ENCODE peak calls at places on chromosomes 7 and 10, in four cellular contexts. N, A, Y and B are unnamed samples.

GRCh38 chr10:19168584-19168983 is 120.0 kb downstream of the MALRD1 start:
- DNase-seq in N (peak; percentile 3), A (no peak), Y (no peak), B (peak; percentile 64)

GRCh38 chr10:117165557-117166419 is 27.7 kb upstream of the VAX1 start:
- DNase-seq in N (peak; percentile 75), A (no peak), Y (no peak), B (peak; percentile 92)

GRCh38 chr7:129146237-129146979 is 1.9 kb downstream of the TSPAN33 start:
- DNase-seq in N (no peak), A (no peak), Y (peak; percentile 43), B (no peak)

GRCh38 chr10:80416401-80417098 is 8.2 kb downstream of the PRXL2A start:
- DNase-seq in N (no peak), A (no peak), Y (no peak), B (peak; percentile 56)

GRCh38 chr7:117129538-117129955 is 176.2 kb downstream of the ST7 start:
- DNase-seq in N (no peak), A (no peak), Y (no peak), B (no peak)

GRCh38 chr10:5592070-5592469 is 67.3 kb downstream of the CALML3 start:
- DNase-seq in N (no peak), A (no peak), Y (no peak), B (no peak)

GRCh38 chr7:144941127-144941526 is 105.3 kb upstream of the TPK1 start:
- DNase-seq in N (no peak), A (no peak), Y (no peak), B (peak; percentile 37)

GRCh38 chr10:74784462-74784861 is 41.9 kb upstream of the KAT6B start:
- DNase-seq in N (no peak), A (no peak), Y (no peak), B (no peak)

GRCh38 chr10:72539137-72539536 is 86.7 kb downstream of the MICU1 start:
- DNase-seq in N (no peak), A (no peak), Y (no peak), B (no peak)

GRCh38 chr7:149289856-149290255 is 27.9 kb downstream of the ZNF783 start:
- DNase-seq in N (no peak), A (no peak), Y (no peak), B (no peak)

GRCh38 chr10:101939273-101939635 is 95.7 kb upstream of the KCNIP2 start:
- DNase-seq in N (no peak), A (no peak), Y (no peak), B (no peak)

GRCh38 chr7:18037609-18038008 is 10.0 kb upstream of the PRPS1L1 start:
- DNase-seq in N (no peak), A (no peak), Y (no peak), B (no peak)

GRCh38 chr10:60963441-60964256 is 19.7 kb upstream of the RHOBTB1 start:
- DNase-seq in N (no peak), A (no peak), Y (no peak), B (no peak)

GRCh38 chr10:100009283-100009792 is 409 bp downstream of the DNMBP start:
- DNase-seq in N (no peak), A (peak; percentile 63), Y (peak; percentile 59), B (no peak)

GRCh38 chr10:7424315-7424714 is 13.5 kb upstream of the SFMBT2 start:
- DNase-seq in N (no peak), A (no peak), Y (no peak), B (no peak)

GRCh38 chr7:149261321-149261828 is 621 bp upstream of the ZNF783 start:
- DNase-seq in N (no peak), A (peak; percentile 32), Y (peak; percentile 63), B (peak; percentile 22)

GRCh38 chr10:101425535-101425934 is 71.6 kb downstream of the BTRC start:
- DNase-seq in N (no peak), A (no peak), Y (no peak), B (no peak)

GRCh38 chr10:122164815-122165491 is 106.1 kb upstream of the BTBD16 start:
- DNase-seq in N (no peak), A (no peak), Y (no peak), B (peak; percentile 32)

GRCh38 chr10:123663522-123663921 is 2.6 kb upstream of the GPR26 start:
- DNase-seq in N (no peak), A (no peak), Y (no peak), B (no peak)

GRCh38 chr10:71747808-71748523 is 25.4 kb downstream of the VSIR start:
- DNase-seq in N (no peak), A (no peak), Y (peak; percentile 66), B (no peak)

GRCh38 chr7:149799397-149800168 is 26.2 kb upstream of the ZNF467 start:
- DNase-seq in N (peak; percentile 31), A (peak; percentile 58), Y (peak; percentile 84), B (peak; percentile 73)

GRCh38 chr10:119103241-119103640 is 672 bp upstream of the DENND10 start:
- DNase-seq in N (peak; percentile 11), A (no peak), Y (no peak), B (no peak)

GRCh38 chr10:10796061-10796773 is 221.5 kb upstream of the CELF2 start:
- DNase-seq in N (no peak), A (no peak), Y (no peak), B (no peak)

GRCh38 chr7:28958946-28959417 is 852 bp upstream of the TRIL start:
- DNase-seq in N (no peak), A (no peak), Y (no peak), B (no peak)

GRCh38 chr10:110524864-110525242 is 27.1 kb downstream of the DUSP5 start:
- DNase-seq in N (no peak), A (no peak), Y (no peak), B (no peak)

GRCh38 chr7:143299840-143300239 is 11.7 kb downstream of the CASP2 start:
- DNase-seq in N (no peak), A (peak; percentile 40), Y (peak; percentile 74), B (peak; percentile 56)

GRCh38 chr10:68096913-68097509 is 12.3 kb upstream of the MYPN start:
- DNase-seq in N (no peak), A (no peak), Y (no peak), B (peak; percentile 39)

GRCh38 chr10:97002670-97003069 is 170.6 kb downstream of the LCOR start:
- DNase-seq in N (no peak), A (no peak), Y (no peak), B (no peak)

GRCh38 chr7:45987521-45988290 is 66.6 kb upstream of the IGFBP3 start:
- DNase-seq in N (no peak), A (peak; percentile 42), Y (no peak), B (no peak)
- H2AFZ ChIP-seq in N (peak overlapping the region; percentile 15), A (no peak overlapping the region), Y (no peak overlapping the region), B (no peak overlapping the region)

GRCh38 chr10:58956926-58957325 is 219.5 kb upstream of the PHYHIPL start:
- DNase-seq in N (no peak), A (no peak), Y (no peak), B (no peak)
- H2AFZ ChIP-seq in N (no peak overlapping the region), A (no peak overlapping the region), Y (no peak overlapping the region), B (no peak overlapping the region)

GRCh38 chr10:12708921-12709320 is 292.6 kb downstream of the CCDC3 start:
- DNase-seq in N (no peak), A (no peak), Y (no peak), B (no peak)
- H2AFZ ChIP-seq in N (no peak overlapping the region), A (no peak overlapping the region), Y (no peak overlapping the region), B (no peak overlapping the region)

DNA sequence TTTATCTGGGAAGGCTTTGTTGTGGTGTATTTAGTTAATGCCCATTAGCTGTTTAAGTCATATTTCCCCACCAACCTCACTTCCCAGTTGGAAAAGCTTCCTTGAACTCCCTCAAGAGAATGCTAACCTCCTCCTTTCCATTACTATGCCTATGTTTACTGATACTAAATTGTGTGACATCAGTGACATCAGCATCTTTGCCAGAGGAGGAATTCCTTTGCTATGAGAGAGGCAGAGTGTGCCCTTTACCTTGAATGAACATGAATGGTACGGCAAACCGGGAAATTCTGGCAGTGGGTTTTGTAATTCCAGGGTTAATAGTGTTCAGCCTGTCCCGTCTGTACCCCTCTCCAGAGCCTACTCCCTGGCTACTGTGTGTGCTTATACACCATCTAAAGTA is 22.1 kb upstream of the GLCCI1 start:
- DNase-seq in N (no peak), A (no peak), Y (no peak), B (no peak)
- H2AFZ ChIP-seq in N (no peak overlapping the region), A (no peak overlapping the region), Y (no peak overlapping the region), B (no peak overlapping the region)

DNA sequence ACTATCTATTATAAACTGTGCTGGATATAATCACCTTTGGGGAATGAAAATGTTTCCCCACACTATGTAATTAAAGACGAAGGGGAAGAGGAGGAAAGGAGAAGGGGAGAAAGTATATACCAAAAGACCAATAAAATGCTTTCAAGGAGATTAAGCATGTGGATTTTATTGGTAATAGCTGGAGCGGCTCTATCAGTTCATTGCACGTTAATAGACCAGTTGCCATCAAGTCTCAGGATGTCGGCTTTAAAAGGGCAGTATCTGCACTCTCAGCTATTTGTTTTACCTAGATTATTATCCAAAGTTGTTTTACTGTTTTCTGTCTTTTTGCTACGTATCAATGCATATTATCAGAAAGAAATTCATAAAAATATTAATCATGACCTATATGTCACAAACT is 9.0 kb downstream of the ETV1 start:
- DNase-seq in N (no peak), A (no peak), Y (no peak), B (no peak)
- H2AFZ ChIP-seq in N (no peak overlapping the region), A (no peak overlapping the region), Y (no peak overlapping the region), B (no peak overlapping the region)